ENCODE peak calls at places on chromosomes 5 and 9, in ten cellular contexts. G is ovary, B is K562, L is body of pancreas, X is breast epithelium, P is HepG2, Z is adrenal gland, M is tibial nerve, K is spleen, I is thyroid gland. Y is an unnamed sample. For H3K36me3, the result is how much of the 10 kb centered on the place peaks cover.

GRCh38 chr9:85427749-85428148 is 314.0 kb downstream of the AGTPBP1 start:
- DNase-seq in G (no peak), B (no peak), L (no peak), X (no peak), P (no peak), Z (no peak), M (no peak), K (no peak), I (no peak), Y (no peak)

GRCh38 chr9:72997387-72997995 is 44.6 kb upstream of the ALDH1A1 start:
- DNase-seq in G (no peak), B (peak), L (peak), X (no peak), P (peak), Z (peak), M (no peak), K (no peak), I (no peak), Y (no peak)

GRCh38 chr5:75335952-75336624 is 932 bp upstream of the HMGCR start:
- DNase-seq in G (no peak), B (peak), L (peak), X (no peak), P (peak), Z (peak), M (no peak), K (no peak), I (peak), Y (peak)

GRCh38 chr5:68264024-68264956 is 48.7 kb downstream of the PIK3R1 start:
- DNase-seq in G (no peak), B (no peak), L (peak), X (no peak), P (peak), Z (peak), M (no peak), K (no peak), I (no peak), Y (peak)

GRCh38 chr9:37424204-37424685 is 1.7 kb downstream of the GRHPR start:
- DNase-seq in G (no peak), B (no peak), L (no peak), X (no peak), P (peak), Z (peak), M (no peak), K (no peak), I (no peak), Y (no peak)

GRCh38 chr5:29122306-29122705 is 2071.2 kb upstream of the CDH6 start:
- DNase-seq in G (no peak), B (no peak), L (no peak), X (no peak), P (no peak), Z (no peak), M (no peak), K (no peak), I (no peak), Y (no peak)

GRCh38 chr9:6667633-6668280 is 22.2 kb upstream of the GLDC start:
- DNase-seq in G (no peak), B (peak), L (no peak), X (no peak), P (no peak), Z (no peak), M (no peak), K (no peak), I (no peak), Y (no peak)

GRCh38 chr9:89022902-89023301 is 31.6 kb downstream of the S1PR3 start:
- DNase-seq in G (peak), B (no peak), L (no peak), X (no peak), P (no peak), Z (peak), M (no peak), K (no peak), I (peak), Y (no peak)

GRCh38 chr5:160020969-160021368 is 12.0 kb downstream of the TTC1 start:
- DNase-seq in G (no peak), B (no peak), L (no peak), X (no peak), P (no peak), Z (no peak), M (no peak), K (no peak), I (no peak), Y (no peak)

GRCh38 chr9:86676426-86676825 is 270.9 kb downstream of the GAS1 start:
- DNase-seq in G (no peak), B (no peak), L (no peak), X (no peak), P (no peak), Z (no peak), M (no peak), K (no peak), I (no peak), Y (no peak)

GRCh38 chr9:83182071-83182470 is 119.1 kb upstream of the RASEF start:
- DNase-seq in G (no peak), B (no peak), L (no peak), X (no peak), P (peak), Z (no peak), M (no peak), K (no peak), I (no peak), Y (no peak)

GRCh38 chr5:119347996-119348395 is 7.8 kb upstream of the TNFAIP8 start:
- DNase-seq in G (no peak), B (no peak), L (no peak), X (no peak), P (no peak), Z (no peak), M (no peak), K (no peak), I (no peak), Y (no peak)

GRCh38 chr9:35054185-35054835 is 18.1 kb downstream of the VCP start:
- DNase-seq in G (no peak), B (no peak), L (no peak), X (no peak), P (no peak), Z (no peak), M (no peak), K (no peak), I (no peak), Y (no peak)

GRCh38 chr9:13715430-13715829 is 435.9 kb upstream of the MPDZ start:
- DNase-seq in G (no peak), B (no peak), L (no peak), X (no peak), P (no peak), Z (no peak), M (no peak), K (no peak), I (no peak), Y (no peak)

GRCh38 chr9:88746744-88747398 is 211.9 kb downstream of the NXNL2 start:
- DNase-seq in G (no peak), B (no peak), L (no peak), X (no peak), P (no peak), Z (no peak), M (no peak), K (peak), I (no peak), Y (no peak)

GRCh38 chr9:14400658-14400995 is 86.7 kb upstream of the NFIB start:
- DNase-seq in G (peak), B (peak), L (peak), X (no peak), P (peak), Z (peak), M (peak), K (no peak), I (peak), Y (no peak)

GRCh38 chr5:80143491-80143890 is 108.3 kb downstream of the THBS4 start:
- DNase-seq in G (no peak), B (peak), L (no peak), X (no peak), P (no peak), Z (no peak), M (no peak), K (peak), I (no peak), Y (no peak)

GRCh38 chr5:171300358-171300757 is 8.7 kb upstream of the TLX3 start:
- DNase-seq in G (no peak), B (no peak), L (no peak), X (no peak), P (no peak), Z (no peak), M (no peak), K (no peak), I (no peak), Y (no peak)

GRCh38 chr9:131485728-131486381 is 16.9 kb upstream of the POMT1 start:
- DNase-seq in G (no peak), B (no peak), L (peak), X (no peak), P (no peak), Z (no peak), M (no peak), K (no peak), I (no peak), Y (no peak)

GRCh38 chr5:95591490-95591901 is 28.4 kb upstream of the GPR150 start:
- DNase-seq in G (no peak), B (no peak), L (no peak), X (no peak), P (peak), Z (peak), M (no peak), K (no peak), I (no peak), Y (no peak)

GRCh38 chr5:17070646-17071045 is 134.6 kb upstream of the MYO10 start:
- DNase-seq in G (no peak), B (no peak), L (no peak), X (no peak), P (no peak), Z (no peak), M (no peak), K (no peak), I (no peak), Y (no peak)

GRCh38 chr9:88065609-88066008 is 72.7 kb downstream of the SPATA31C2 start:
- DNase-seq in G (no peak), B (no peak), L (peak), X (no peak), P (no peak), Z (no peak), M (no peak), K (no peak), I (no peak), Y (no peak)

GRCh38 chr9:22030101-22030598 is 21.0 kb upstream of the CDKN2B start:
- DNase-seq in G (no peak), B (no peak), L (no peak), X (no peak), P (peak), Z (no peak), M (no peak), K (no peak), I (no peak), Y (no peak)

GRCh38 chr5:10583663-10584572 is 20.0 kb downstream of the ANKRD33B start:
- DNase-seq in G (no peak), B (no peak), L (no peak), X (no peak), P (no peak), Z (no peak), M (no peak), K (peak), I (no peak), Y (no peak)

GRCh38 chr5:64939772-64940510 is 171.2 kb downstream of the CWC27 start:
- DNase-seq in G (peak), B (peak), L (no peak), X (no peak), P (peak), Z (no peak), M (no peak), K (peak), I (peak), Y (no peak)

GRCh38 chr5:155024015-155024414 is 10.5 kb downstream of the KIF4B start:
- DNase-seq in G (no peak), B (no peak), L (no peak), X (no peak), P (no peak), Z (no peak), M (no peak), K (no peak), I (no peak), Y (no peak)

GRCh38 chr5:159928122-159928960 is 12.1 kb downstream of the ADRA1B start:
- DNase-seq in G (no peak), B (no peak), L (no peak), X (no peak), P (no peak), Z (peak), M (no peak), K (no peak), I (peak), Y (no peak)

GRCh38 chr9:133505901-133506652 is 18.7 kb downstream of the MYMK start:
- DNase-seq in G (peak), B (peak), L (peak), X (no peak), P (no peak), Z (peak), M (peak), K (no peak), I (peak), Y (no peak)

GRCh38 chr9:127397722-127398647 is 1.0 kb downstream of the SLC2A8 start:
- DNase-seq in G (peak), B (peak), L (peak), X (no peak), P (peak), Z (peak), M (peak), K (peak), I (peak), Y (peak)

GRCh38 chr9:97849980-97850379 is 3.0 kb upstream of the FOXE1 start:
- DNase-seq in G (no peak), B (no peak), L (no peak), X (no peak), P (no peak), Z (no peak), M (no peak), K (no peak), I (no peak), Y (no peak)

GRCh38 chr5:34598177-34598794 is 57.8 kb upstream of the RAI14 start:
- DNase-seq in G (no peak), B (no peak), L (no peak), X (no peak), P (no peak), Z (peak), M (no peak), K (no peak), I (no peak), Y (no peak)

GRCh38 chr5:178074266-178074952 is 38.9 kb upstream of the N4BP3 start:
- DNase-seq in G (no peak), B (peak), L (no peak), X (no peak), P (peak), Z (no peak), M (no peak), K (no peak), I (no peak), Y (no peak)

GRCh38 chr5:93874491-93874890 is 133.1 kb upstream of the POU5F2 start:
- DNase-seq in G (no peak), B (no peak), L (no peak), X (no peak), P (no peak), Z (no peak), M (no peak), K (no peak), I (no peak), Y (no peak)

GRCh38 chr9:19988281-19988680 is 199.4 kb upstream of the SLC24A2 start:
- DNase-seq in G (no peak), B (no peak), L (no peak), X (no peak), P (no peak), Z (no peak), M (no peak), K (no peak), I (peak), Y (no peak)

DNA sequence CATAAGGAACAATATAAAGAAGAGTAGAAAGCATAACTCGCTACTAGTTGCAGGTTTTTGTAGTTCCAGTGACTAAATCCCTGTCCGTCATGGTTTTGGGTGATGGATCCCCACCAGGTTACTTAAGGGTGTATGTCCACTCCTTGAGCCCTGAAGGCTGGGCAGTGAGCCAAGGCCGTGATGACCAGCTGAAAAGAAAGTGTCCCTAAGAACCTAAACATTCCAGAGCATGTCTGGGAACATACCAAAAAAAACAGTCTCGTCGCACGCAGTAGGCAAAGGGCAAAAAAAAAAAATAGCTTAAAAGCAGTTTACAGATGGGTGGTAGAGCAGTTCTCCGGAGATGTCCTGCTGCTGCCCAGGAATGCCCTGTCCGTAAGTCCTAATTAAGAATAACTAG is 21.4 kb upstream of the SNAPC3 start:
- DNase-seq in G (no peak), B (no peak), L (no peak), X (no peak), P (no peak), Z (no peak), M (no peak), K (no peak), I (peak), Y (no peak)
- TF ChIP-seq CTCF in G (no peak), B (no peak), L (no peak), X (no peak), P (no peak), Z (no peak), M (no peak), K (no peak), I (no peak), Y (no peak)

DNA sequence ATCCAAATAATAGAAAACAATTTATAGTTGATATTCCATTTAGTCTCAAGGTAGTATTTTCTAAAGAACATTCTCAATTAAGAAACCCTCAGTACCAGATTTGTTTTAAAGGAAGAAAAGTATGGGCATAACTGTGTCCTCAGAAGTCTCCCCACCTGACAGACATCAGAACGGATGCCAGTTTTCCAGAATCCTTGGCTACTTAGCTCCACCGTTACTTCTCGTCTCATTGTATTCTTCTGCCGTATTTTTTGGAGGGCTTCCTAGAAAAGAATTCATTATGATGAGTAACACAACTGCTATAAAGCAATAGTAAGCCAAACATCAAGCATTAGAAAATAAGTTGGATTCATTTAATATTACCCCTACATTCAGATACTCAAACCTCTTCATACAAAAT is 67.8 kb downstream of the DROSHA start:
- DNase-seq in G (no peak), B (no peak), L (no peak), X (no peak), P (no peak), Z (no peak), M (no peak), K (no peak), I (no peak), Y (no peak)
- H3K36me3 ChIP-seq in G (under half), B (half or more), L (under half), X (under half), P (half or more), Z (under half), M (under half), K (half or more), I (under half), Y (under half)

GRCh38 chr5:134524826-134525686 is at the start of gene JADE2:
- DNase-seq in G (peak), B (peak), L (peak), X (peak), P (peak), Z (peak), M (peak), K (peak), I (peak), Y (peak)
- TF ChIP-seq POLR2A in G (peak), B (peak), L (peak), X (peak), P (no peak), Z (peak), M (no peak), K (no peak), I (peak), Y (peak)

GRCh38 chr5:98453309-98453708 is 320.2 kb upstream of the RGMB start:
- DNase-seq in G (no peak), B (no peak), L (no peak), X (no peak), P (no peak), Z (no peak), M (no peak), K (no peak), I (no peak), Y (no peak)

GRCh38 chr5:98458004-98458403 is 315.5 kb upstream of the RGMB start:
- DNase-seq in G (no peak), B (no peak), L (no peak), X (no peak), P (no peak), Z (no peak), M (no peak), K (no peak), I (no peak), Y (no peak)

GRCh38 chr5:98455660-98456059 is 317.8 kb upstream of the RGMB start:
- DNase-seq in G (no peak), B (no peak), L (no peak), X (no peak), P (no peak), Z (no peak), M (no peak), K (no peak), I (no peak), Y (no peak)

GRCh38 chr5:98454407-98454806 is 319.1 kb upstream of the RGMB start:
- DNase-seq in G (no peak), B (no peak), L (no peak), X (no peak), P (no peak), Z (no peak), M (no peak), K (no peak), I (no peak), Y (no peak)

GRCh38 chr5:98454904-98455303 is 318.6 kb upstream of the RGMB start:
- DNase-seq in G (no peak), B (no peak), L (no peak), X (no peak), P (no peak), Z (no peak), M (no peak), K (no peak), I (no peak), Y (no peak)
- TF ChIP-seq CTCF in G (no peak), B (no peak), L (peak), X (no peak), P (no peak), Z (no peak), M (peak), K (no peak), I (no peak), Y (no peak)

DNA sequence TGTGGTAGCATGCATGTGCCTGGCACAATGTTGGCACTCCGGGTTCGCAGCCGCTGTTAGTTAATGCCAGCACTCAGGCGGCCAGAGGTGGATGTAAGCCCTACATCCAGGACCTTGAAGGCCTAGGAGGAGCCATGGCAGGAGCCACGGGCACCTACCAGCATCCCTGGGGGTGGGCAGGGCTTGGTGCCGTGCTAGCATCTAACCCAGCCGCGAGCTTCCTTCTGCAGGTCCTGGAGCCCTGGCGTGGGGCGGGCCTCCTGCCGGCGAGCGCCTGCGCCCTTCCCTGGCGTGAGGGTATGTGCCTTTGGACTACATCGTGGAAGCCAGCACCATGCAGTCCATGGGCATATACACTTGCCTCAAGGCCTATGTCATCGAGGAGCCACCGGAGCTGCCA is 53.8 kb downstream of the COL27A1 start:
- DNase-seq in G (no peak), B (no peak), L (no peak), X (no peak), P (no peak), Z (no peak), M (no peak), K (peak), I (no peak), Y (no peak)
- H3K36me3 ChIP-seq in G (under half), B (under half), L (under half), X (under half), P (half or more), Z (under half), M (under half), K (under half), I (under half), Y (under half)

DNA sequence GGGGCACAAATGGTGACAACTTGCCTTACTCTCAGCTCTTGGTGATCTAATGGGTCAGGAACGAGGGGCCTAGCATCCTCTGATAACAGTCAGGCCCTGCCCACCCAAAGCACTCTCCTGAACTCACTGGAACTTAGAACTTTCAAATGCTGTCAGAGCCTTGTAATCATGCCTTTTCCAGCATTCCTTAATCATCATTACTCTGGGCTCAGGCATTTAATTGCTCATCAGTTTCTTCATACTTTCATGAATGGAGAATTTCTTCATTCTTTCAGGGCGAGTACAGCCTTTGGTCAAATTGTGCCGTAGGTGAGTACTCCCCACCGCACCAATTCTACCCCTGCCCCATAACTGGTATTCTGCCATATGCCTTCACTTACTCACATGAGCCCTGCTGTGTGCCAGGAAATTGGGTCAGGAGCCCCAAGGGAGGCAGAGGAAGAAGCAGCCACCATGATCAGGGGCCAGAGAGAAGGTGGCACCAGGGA is 30.2 kb upstream of the DUSP1 start:
- DNase-seq in G (no peak), B (peak), L (no peak), X (no peak), P (peak), Z (peak), M (no peak), K (no peak), I (no peak), Y (no peak)
- TF ChIP-seq POLR2A in G (no peak), B (no peak), L (no peak), X (no peak), P (no peak), Z (no peak), M (no peak), K (no peak), I (no peak), Y (no peak)

Y was measured in Peyer's patch.